ENCODE peak calls at places on chromosome 7, in four cellular contexts. C, D, G and T are unnamed samples.
A peak's percentile ranks its signal among the peaks of the same experiment; 100 is the strongest.

GRCh38 chr7:106597751-106598619 is 63.0 kb downstream of the CCDC71L start:
- DNase-seq in C (no peak), D (no peak), G (no peak), T (no peak)

GRCh38 chr7:36261019-36261754 is 108.1 kb downstream of the EEPD1 start:
- DNase-seq in C (no peak), D (no peak), G (no peak), T (peak; percentile 30)

GRCh38 chr7:152137476-152138025 is 112.1 kb downstream of the GALNT11 start:
- DNase-seq in C (no peak), D (no peak), G (no peak), T (no peak)

GRCh38 chr7:6691609-6692106 is 15.1 kb downstream of the ZNF12 start:
- DNase-seq in C (no peak), D (no peak), G (no peak), T (peak; percentile 57)

GRCh38 chr7:129098409-129099084 is 43.6 kb upstream of the TNPO3 start:
- DNase-seq in C (no peak), D (no peak), G (no peak), T (peak; percentile 47)

GRCh38 chr7:80428161-80429054 is 83.5 kb downstream of the GNAT3 start:
- DNase-seq in C (peak; percentile 60), D (no peak), G (peak; percentile 58), T (peak; percentile 75)

GRCh38 chr7:65731562-65732035 is 141.3 kb upstream of the VKORC1L1 start:
- DNase-seq in C (peak; percentile 73), D (no peak), G (peak; percentile 76), T (peak; percentile 8)

GRCh38 chr7:96238474-96238873 is 83.4 kb downstream of the SLC25A13 start:
- DNase-seq in C (no peak), D (no peak), G (no peak), T (no peak)

GRCh38 chr7:20219446-20220292 is 2.5 kb upstream of the MACC1 start:
- DNase-seq in C (no peak), D (no peak), G (peak; percentile 85), T (peak; percentile 71)

GRCh38 chr7:108211382-108212201 is 81.4 kb upstream of the LAMB4 start:
- DNase-seq in C (no peak), D (no peak), G (no peak), T (peak; percentile 53)

GRCh38 chr7:108026647-108027046 is 23.7 kb upstream of the LAMB1 start:
- DNase-seq in C (no peak), D (no peak), G (no peak), T (peak; percentile 23)

GRCh38 chr7:106405697-106406141 is 120.9 kb upstream of the NAMPT start:
- DNase-seq in C (no peak), D (no peak), G (no peak), T (no peak)

GRCh38 chr7:44959956-44960640 is 18.7 kb downstream of the MYO1G start:
- DNase-seq in C (no peak), D (peak; percentile 88), G (no peak), T (no peak)

GRCh38 chr7:87220734-87221215 is 1.2 kb upstream of the TMEM243 start:
- DNase-seq in C (peak; percentile 57), D (no peak), G (peak; percentile 53), T (peak; percentile 72)

GRCh38 chr7:41817386-41817785 is 114.5 kb upstream of the INHBA start:
- DNase-seq in C (no peak), D (peak; percentile 45), G (no peak), T (peak; percentile 80)

GRCh38 chr7:41822259-41822658 is 119.4 kb upstream of the INHBA start:
- DNase-seq in C (no peak), D (no peak), G (no peak), T (no peak)

GRCh38 chr7:41821521-41822213 is 118.8 kb upstream of the INHBA start:
- DNase-seq in C (peak; percentile 37), D (no peak), G (no peak), T (no peak)

GRCh38 chr7:41820117-41820671 is 117.3 kb upstream of the INHBA start:
- DNase-seq in C (no peak), D (no peak), G (no peak), T (no peak)

DNA sequence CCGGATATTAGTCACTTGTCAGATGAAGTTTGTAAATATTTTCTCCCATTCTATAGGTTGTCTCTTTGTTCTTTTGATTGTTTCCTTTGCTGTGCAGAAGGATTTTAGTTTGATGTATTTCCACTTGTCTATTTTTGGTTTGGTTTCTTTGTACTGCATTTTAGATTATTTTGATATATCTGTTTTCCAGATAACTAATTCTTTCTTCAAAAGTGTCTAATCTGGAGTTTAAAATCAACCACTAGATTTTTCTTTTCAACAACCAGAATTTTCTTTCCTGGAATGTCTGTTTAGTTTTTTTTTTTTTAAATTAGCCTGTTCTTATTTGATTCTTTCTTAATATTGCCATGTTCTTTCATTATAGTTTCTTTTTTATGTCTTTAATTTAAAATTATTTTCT is 116.8 kb upstream of the INHBA start:
- DNase-seq in C (no peak), D (no peak), G (no peak), T (no peak)
- H3K27ac ChIP-seq in C (no peak overlapping the region), D (no peak overlapping the region), G (no peak overlapping the region), T (no peak overlapping the region)

DNA sequence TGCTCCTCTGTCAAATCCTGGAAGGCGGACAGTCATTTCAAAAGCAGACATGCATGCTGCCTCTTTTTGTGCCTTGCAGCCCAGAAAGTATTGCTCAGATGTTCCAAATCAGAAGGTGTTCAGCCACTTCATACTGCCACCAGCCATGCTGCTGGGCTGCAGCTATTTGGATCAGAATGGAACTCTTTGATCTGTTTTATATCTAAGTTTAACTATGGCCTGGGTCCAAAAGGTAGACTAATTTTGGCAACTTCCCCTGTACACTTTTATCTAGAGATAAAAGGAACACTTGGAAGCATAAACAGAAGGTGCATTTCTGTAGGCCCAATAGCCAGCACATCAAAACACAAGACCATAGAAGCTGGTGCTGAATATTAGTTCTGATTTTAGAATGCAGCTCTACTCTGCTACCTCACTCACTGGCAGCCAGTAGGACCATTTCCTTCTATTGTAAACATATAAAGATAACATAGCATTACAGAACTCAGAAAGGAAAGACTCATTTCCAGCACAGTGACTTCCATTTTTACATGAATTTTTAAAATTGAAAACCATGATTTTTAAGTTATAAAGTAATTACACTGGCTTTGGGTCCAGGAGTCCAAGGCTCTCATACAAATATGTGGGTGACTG is 143.1 kb upstream of the CAV2 start:
- DNase-seq in C (no peak), D (no peak), G (no peak), T (no peak)
- H3K4me1 ChIP-seq in C (peaks cover 8% of the 10 kb centered on the region), D (peaks cover 45% of the 10 kb centered on the region), G (peaks cover 36% of the 10 kb centered on the region), T (peaks cover 53% of the 10 kb centered on the region)

GRCh38 chr7:105003275-105003674 is 10.7 kb upstream of the KMT2E start:
- DNase-seq in C (no peak), D (peak; percentile 32), G (peak; percentile 63), T (peak; percentile 98)

GRCh38 chr7:104998040-104998752 is 15.8 kb upstream of the KMT2E start:
- DNase-seq in C (no peak), D (peak; percentile 79), G (no peak), T (no peak)

GRCh38 chr7:105001652-105002184 is 12.3 kb upstream of the KMT2E start:
- DNase-seq in C (no peak), D (no peak), G (no peak), T (peak; percentile 36)

GRCh38 chr7:105000927-105001336 is 13.1 kb upstream of the KMT2E start:
- DNase-seq in C (no peak), D (no peak), G (no peak), T (no peak)

GRCh38 chr7:105000190-105000589 is 13.8 kb upstream of the KMT2E start:
- DNase-seq in C (no peak), D (peak; percentile 36), G (no peak), T (no peak)
- H4K20me1 ChIP-seq in C (no peaks in the 10 kb centered on the region), D (peaks cover 89% of the 10 kb centered on the region), G (no peaks in the 10 kb centered on the region), T (peaks cover 47% of the 10 kb centered on the region)

GRCh38 chr7:30797294-30798040 is 26.2 kb downstream of the MINDY4 start:
- DNase-seq in C (no peak), D (no peak), G (peak; percentile 44), T (no peak)
- H3K27ac ChIP-seq in C (no peak overlapping the region), D (no peak overlapping the region), G (peak overlapping the region; percentile 87), T (no peak overlapping the region)

GRCh38 chr7:123625254-123625653 is 23.6 kb downstream of the ASB15 start:
- DNase-seq in C (no peak), D (no peak), G (no peak), T (no peak)

GRCh38 chr7:123629281-123629680 is 26.4 kb upstream of the LMOD2 start:
- DNase-seq in C (no peak), D (no peak), G (no peak), T (no peak)

GRCh38 chr7:123632808-123633207 is 22.9 kb upstream of the LMOD2 start:
- DNase-seq in C (no peak), D (no peak), G (no peak), T (no peak)

GRCh38 chr7:123627859-123628258 is 26.2 kb downstream of the ASB15 start:
- DNase-seq in C (no peak), D (no peak), G (no peak), T (no peak)

DNA sequence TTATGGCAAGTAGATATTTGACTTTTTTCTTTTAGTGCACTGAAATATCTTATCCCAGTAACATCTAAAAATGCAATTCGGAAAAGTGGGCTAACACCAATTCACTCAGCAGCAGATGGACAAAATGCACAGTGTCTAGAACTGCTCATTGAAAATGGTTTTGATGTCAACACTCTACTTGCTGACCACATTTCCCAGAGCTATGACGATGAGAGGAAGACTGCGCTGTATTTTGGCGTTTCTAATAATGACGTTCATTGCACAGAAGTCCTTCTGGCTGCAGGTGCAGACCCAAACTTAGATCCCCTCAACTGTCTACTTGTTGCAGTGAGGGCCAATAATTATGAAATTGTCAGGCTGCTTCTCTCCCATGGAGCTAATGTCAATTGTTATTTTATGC is 26.8 kb upstream of the LMOD2 start:
- DNase-seq in C (no peak), D (no peak), G (no peak), T (no peak)
- H3K4me1 ChIP-seq in C (no peaks in the 10 kb centered on the region), D (peaks cover 5% of the 10 kb centered on the region), G (no peaks in the 10 kb centered on the region), T (peaks cover 11% of the 10 kb centered on the region)

GRCh38 chr7:12699299-12699698 is 11.9 kb downstream of the ARL4A start:
- DNase-seq in C (no peak), D (no peak), G (no peak), T (no peak)

GRCh38 chr7:12703881-12704280 is 16.4 kb downstream of the ARL4A start:
- DNase-seq in C (no peak), D (peak; percentile 17), G (no peak), T (peak; percentile 65)

GRCh38 chr7:12705878-12706277 is 18.4 kb downstream of the ARL4A start:
- DNase-seq in C (no peak), D (no peak), G (no peak), T (no peak)

GRCh38 chr7:12696001-12696400 is 8.6 kb downstream of the ARL4A start:
- DNase-seq in C (no peak), D (no peak), G (no peak), T (no peak)

DNA sequence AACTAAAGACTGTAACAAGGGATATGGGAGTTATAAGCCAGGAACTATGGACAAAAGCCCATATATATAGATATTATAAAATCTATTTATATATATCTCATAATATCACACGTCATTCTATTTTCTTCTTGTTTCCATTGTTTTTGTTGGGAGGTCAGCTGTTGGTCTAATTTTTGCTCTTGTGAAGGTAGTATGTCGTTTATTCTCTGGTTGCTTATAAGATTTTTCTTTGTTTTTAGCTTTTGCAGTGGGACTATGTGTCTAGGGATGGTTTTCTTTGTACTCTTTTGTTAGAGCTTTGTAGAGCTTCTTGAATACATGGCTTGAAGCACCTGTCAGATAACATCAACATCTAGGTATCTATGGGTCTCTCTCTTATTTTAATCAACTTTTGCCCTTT is 14.0 kb downstream of the ARL4A start:
- DNase-seq in C (no peak), D (no peak), G (no peak), T (peak; percentile 10)
- H4K20me1 ChIP-seq in C (no peaks in the 10 kb centered on the region), D (no peaks in the 10 kb centered on the region), G (no peaks in the 10 kb centered on the region), T (no peaks in the 10 kb centered on the region)

GRCh38 chr7:2445898-2446555 is 30.2 kb downstream of the GRIFIN start:
- DNase-seq in C (no peak), D (peak; percentile 60), G (no peak), T (peak; percentile 22)
- H3K27ac ChIP-seq in C (no peak overlapping the region), D (no peak overlapping the region), G (no peak overlapping the region), T (no peak overlapping the region)

GRCh38 chr7:139728203-139728602 is 49.6 kb downstream of the HIPK2 start:
- DNase-seq in C (no peak), D (no peak), G (no peak), T (no peak)
- H3K4me1 ChIP-seq in C (peaks cover 20% of the 10 kb centered on the region), D (peaks cover 71% of the 10 kb centered on the region), G (peaks cover 17% of the 10 kb centered on the region), T (peaks cover 72% of the 10 kb centered on the region)